ENCODE peak calls at places on chromosome 6, in five cellular contexts. E is NCI-H2081; W is naive thymus-derived CD4-positive, alpha-beta T cell; Z is mammary epithelial cell; B is endothelial cell. N is an unnamed sample.
A peak's percentile ranks its signal among the peaks of the same experiment; 100 is the strongest.

GRCh38 chr6:116522896-116523295 is 11.5 kb downstream of the CALHM5 start:
- DNase-seq in E (no peak), W (no peak), B (no peak), Z (no peak), N (no peak)

GRCh38 chr6:79269877-79270276 is 35.4 kb upstream of the HMGN3 start:
- DNase-seq in E (no peak), Z (peak; percentile 66), B (peak; percentile 7), W (no peak), N (no peak)

GRCh38 chr6:137150072-137150471 is 23.4 kb downstream of the IL22RA2 start:
- DNase-seq in Z (no peak), W (no peak), B (no peak), E (no peak), N (peak; percentile 87)

GRCh38 chr6:117676577-117677218 is 1.4 kb downstream of the NUS1 start:
- DNase-seq in W (no peak), B (no peak), Z (peak; percentile 6), E (no peak), N (no peak)

GRCh38 chr6:119310486-119311036 is 39.0 kb downstream of the MAN1A1 start:
- DNase-seq in W (no peak), E (no peak), Z (no peak), B (no peak), N (no peak)

GRCh38 chr6:24016857-24017256 is 109.2 kb upstream of the NRSN1 start:
- DNase-seq in E (no peak), B (no peak), W (no peak), Z (no peak), N (no peak)

GRCh38 chr6:145028144-145028818 is 707.0 kb downstream of the EPM2A start:
- DNase-seq in W (no peak), E (peak; percentile 26), Z (peak; percentile 45), B (peak; percentile 14), N (peak; percentile 17)

GRCh38 chr6:39430968-39431523 is 108.5 kb upstream of the KCNK16 start:
- DNase-seq in Z (no peak), B (no peak), E (no peak), W (no peak), N (peak; percentile 64)

GRCh38 chr6:127343753-127344659 is 597 bp upstream of the ECHDC1 start:
- DNase-seq in Z (peak; percentile 34), W (no peak), E (peak; percentile 9), B (no peak), N (peak; percentile 20)

GRCh38 chr6:142482249-142482648 is 180.4 kb downstream of the ADGRG6 start:
- DNase-seq in Z (no peak), B (no peak), E (no peak), W (no peak), N (no peak)

GRCh38 chr6:12279322-12280098 is 10.7 kb upstream of the EDN1 start:
- DNase-seq in B (no peak), E (no peak), W (no peak), Z (no peak), N (no peak)

GRCh38 chr6:168448243-168448855 is 7.4 kb downstream of the SMOC2 start:
- DNase-seq in E (no peak), B (no peak), W (no peak), Z (no peak), N (no peak)

GRCh38 chr6:14178083-14178445 is 60.5 kb downstream of the CD83 start:
- DNase-seq in W (no peak), B (no peak), E (no peak), Z (no peak), N (no peak)

GRCh38 chr6:89688328-89688727 is 49.8 kb upstream of the LYRM2 start:
- DNase-seq in Z (no peak), B (no peak), W (no peak), E (no peak), N (no peak)

GRCh38 chr6:113856011-113856551 is 1.1 kb upstream of the MARCKS start:
- DNase-seq in E (peak; percentile 50), B (peak; percentile 16), W (no peak), Z (peak; percentile 60), N (no peak)

GRCh38 chr6:168967556-168967955 is 286.1 kb downstream of the THBS2 start:
- DNase-seq in W (no peak), Z (no peak), B (no peak), E (no peak), N (no peak)

GRCh38 chr6:128098000-128098581 is 197.2 kb upstream of the THEMIS start:
- DNase-seq in W (no peak), E (no peak), Z (peak; percentile 63), B (no peak), N (no peak)

GRCh38 chr6:137715589-137716045 is 151.4 kb upstream of the TNFAIP3 start:
- DNase-seq in Z (no peak), E (no peak), W (no peak), B (no peak), N (peak; percentile 48)

GRCh38 chr6:71393471-71393870 is 104.9 kb downstream of the OGFRL1 start:
- DNase-seq in Z (no peak), E (peak; percentile 13), B (no peak), W (no peak), N (no peak)

GRCh38 chr6:6717953-6718352 is 129.4 kb downstream of the LY86 start:
- DNase-seq in E (no peak), B (no peak), Z (peak; percentile 74), W (no peak), N (peak; percentile 68)

GRCh38 chr6:150752409-150752808 is 113.1 kb upstream of the MTHFD1L start:
- DNase-seq in W (no peak), E (no peak), Z (peak; percentile 72), B (no peak), N (no peak)

GRCh38 chr6:24252215-24252614 is 105.6 kb downstream of the DCDC2 start:
- DNase-seq in W (no peak), E (no peak), Z (no peak), B (no peak), N (no peak)

GRCh38 chr6:157381631-157382621 is 936 bp downstream of the ZDHHC14 start:
- DNase-seq in W (peak; percentile 33), E (no peak), B (peak; percentile 58), Z (peak; percentile 41), N (no peak)